ENCODE peak calls at places on chromosomes 1 and 21, in eight cellular contexts. One of them, this sample, is unnamed.

GRCh38 chr1:10706514-10706913 is 89.9 kb downstream of the CASZ1 start:
- DNase-seq in EL: no peak
- DNase-seq in HuH-7: no peak
- DNase-seq in aorta: no peak
- DNase-seq in activated naive CD4-positive, alpha-beta T cell treated with anti-CD3 and anti-CD28 coated beads, Interleukin-2, amount 10 ng/mL, durations not matched to agents 7 days and 5 days: no peak
- DNase-seq in T follicular helper cell: no peak
- DNase-seq in germinal center: no peak
- DNase-seq in hypothalamus: no peak
- DNase-seq in this sample: no peak

GRCh38 chr1:193031431-193031830 is 27.7 kb downstream of the UCHL5 start:
- DNase-seq in aorta: no peak
- DNase-seq in HuH-7: no peak
- DNase-seq in EL: no peak
- DNase-seq in T follicular helper cell: no peak
- DNase-seq in activated naive CD4-positive, alpha-beta T cell treated with anti-CD3 and anti-CD28 coated beads, Interleukin-2, amount 10 ng/mL, durations not matched to agents 7 days and 5 days: no peak
- DNase-seq in hypothalamus: no peak
- DNase-seq in germinal center: no peak
- DNase-seq in this sample: peak; percentile 34

GRCh38 chr1:47818682-47819502 is 178.3 kb downstream of the TRABD2B start:
- DNase-seq in T follicular helper cell: no peak
- DNase-seq in hypothalamus: no peak
- DNase-seq in aorta: no peak
- DNase-seq in germinal center: no peak
- DNase-seq in EL: no peak
- DNase-seq in activated naive CD4-positive, alpha-beta T cell treated with anti-CD3 and anti-CD28 coated beads, Interleukin-2, amount 10 ng/mL, durations not matched to agents 7 days and 5 days: no peak
- DNase-seq in HuH-7: no peak
- DNase-seq in this sample: no peak

GRCh38 chr1:218312509-218312908 is 27.4 kb downstream of the RRP15 start:
- DNase-seq in activated naive CD4-positive, alpha-beta T cell treated with anti-CD3 and anti-CD28 coated beads, Interleukin-2, amount 10 ng/mL, durations not matched to agents 7 days and 5 days: no peak
- DNase-seq in germinal center: no peak
- DNase-seq in HuH-7: no peak
- DNase-seq in aorta: no peak
- DNase-seq in EL: peak; percentile 56
- DNase-seq in T follicular helper cell: no peak
- DNase-seq in hypothalamus: no peak
- DNase-seq in this sample: no peak

GRCh38 chr21:42120056-42120903 is 49.2 kb downstream of the UMODL1 start:
- DNase-seq in hypothalamus: no peak
- DNase-seq in aorta: peak; percentile 45
- DNase-seq in EL: no peak
- DNase-seq in activated naive CD4-positive, alpha-beta T cell treated with anti-CD3 and anti-CD28 coated beads, Interleukin-2, amount 10 ng/mL, durations not matched to agents 7 days and 5 days: no peak
- DNase-seq in T follicular helper cell: no peak
- DNase-seq in HuH-7: peak; percentile 53
- DNase-seq in germinal center: peak; percentile 58
- DNase-seq in this sample: peak; percentile 58

GRCh38 chr1:248853668-248854375 is 5.1 kb downstream of the ZNF692 start:
- DNase-seq in EL: no peak
- DNase-seq in HuH-7: no peak
- DNase-seq in aorta: no peak
- DNase-seq in activated naive CD4-positive, alpha-beta T cell treated with anti-CD3 and anti-CD28 coated beads, Interleukin-2, amount 10 ng/mL, durations not matched to agents 7 days and 5 days: peak; percentile 32
- DNase-seq in T follicular helper cell: no peak
- DNase-seq in germinal center: no peak
- DNase-seq in hypothalamus: no peak
- DNase-seq in this sample: no peak

GRCh38 chr1:31798433-31799195 is 17.2 kb downstream of the SPOCD1 start:
- DNase-seq in germinal center: no peak
- DNase-seq in HuH-7: no peak
- DNase-seq in T follicular helper cell: no peak
- DNase-seq in aorta: peak; percentile 73
- DNase-seq in EL: peak; percentile 95
- DNase-seq in activated naive CD4-positive, alpha-beta T cell treated with anti-CD3 and anti-CD28 coated beads, Interleukin-2, amount 10 ng/mL, durations not matched to agents 7 days and 5 days: no peak
- DNase-seq in hypothalamus: no peak
- DNase-seq in this sample: peak; percentile 96

GRCh38 chr1:161088587-161089110 is 709 bp downstream of the NECTIN4 start:
- DNase-seq in EL: peak; percentile 57
- DNase-seq in aorta: no peak
- DNase-seq in germinal center: no peak
- DNase-seq in activated naive CD4-positive, alpha-beta T cell treated with anti-CD3 and anti-CD28 coated beads, Interleukin-2, amount 10 ng/mL, durations not matched to agents 7 days and 5 days: no peak
- DNase-seq in T follicular helper cell: no peak
- DNase-seq in HuH-7: no peak
- DNase-seq in hypothalamus: no peak
- DNase-seq in this sample: peak; percentile 67

GRCh38 chr21:38479641-38480515 is 18.4 kb downstream of the ERG start:
- DNase-seq in activated naive CD4-positive, alpha-beta T cell treated with anti-CD3 and anti-CD28 coated beads, Interleukin-2, amount 10 ng/mL, durations not matched to agents 7 days and 5 days: no peak
- DNase-seq in EL: no peak
- DNase-seq in T follicular helper cell: no peak
- DNase-seq in hypothalamus: no peak
- DNase-seq in aorta: no peak
- DNase-seq in germinal center: no peak
- DNase-seq in HuH-7: no peak
- DNase-seq in this sample: no peak

GRCh38 chr1:92817137-92817697 is 14.6 kb upstream of the RPL5 start:
- DNase-seq in HuH-7: peak; percentile 51
- DNase-seq in T follicular helper cell: no peak
- DNase-seq in EL: no peak
- DNase-seq in activated naive CD4-positive, alpha-beta T cell treated with anti-CD3 and anti-CD28 coated beads, Interleukin-2, amount 10 ng/mL, durations not matched to agents 7 days and 5 days: no peak
- DNase-seq in hypothalamus: no peak
- DNase-seq in aorta: no peak
- DNase-seq in germinal center: no peak
- DNase-seq in this sample: no peak

GRCh38 chr1:160607051-160608032 is 28.0 kb upstream of the CD84 start:
- DNase-seq in activated naive CD4-positive, alpha-beta T cell treated with anti-CD3 and anti-CD28 coated beads, Interleukin-2, amount 10 ng/mL, durations not matched to agents 7 days and 5 days: peak; percentile 76
- DNase-seq in HuH-7: peak; percentile 44
- DNase-seq in T follicular helper cell: peak; percentile 54
- DNase-seq in EL: peak; percentile 68
- DNase-seq in germinal center: peak; percentile 61
- DNase-seq in hypothalamus: no peak
- DNase-seq in aorta: no peak
- DNase-seq in this sample: peak; percentile 78

GRCh38 chr1:221788466-221788865 is 46.6 kb upstream of the DUSP10 start:
- DNase-seq in aorta: no peak
- DNase-seq in T follicular helper cell: no peak
- DNase-seq in hypothalamus: no peak
- DNase-seq in HuH-7: no peak
- DNase-seq in germinal center: no peak
- DNase-seq in EL: no peak
- DNase-seq in activated naive CD4-positive, alpha-beta T cell treated with anti-CD3 and anti-CD28 coated beads, Interleukin-2, amount 10 ng/mL, durations not matched to agents 7 days and 5 days: no peak
- DNase-seq in this sample: no peak

GRCh38 chr1:163307479-163308171 is 14.1 kb upstream of the NUF2 start:
- DNase-seq in HuH-7: no peak
- DNase-seq in hypothalamus: no peak
- DNase-seq in aorta: no peak
- DNase-seq in activated naive CD4-positive, alpha-beta T cell treated with anti-CD3 and anti-CD28 coated beads, Interleukin-2, amount 10 ng/mL, durations not matched to agents 7 days and 5 days: no peak
- DNase-seq in T follicular helper cell: no peak
- DNase-seq in EL: peak; percentile 89
- DNase-seq in germinal center: no peak
- DNase-seq in this sample: peak; percentile 90

GRCh38 chr1:83999316-83999819 is 436 bp upstream of the TTLL7 start:
- DNase-seq in T follicular helper cell: no peak
- DNase-seq in hypothalamus: peak; percentile 75
- DNase-seq in aorta: peak; percentile 84
- DNase-seq in HuH-7: peak; percentile 66
- DNase-seq in activated naive CD4-positive, alpha-beta T cell treated with anti-CD3 and anti-CD28 coated beads, Interleukin-2, amount 10 ng/mL, durations not matched to agents 7 days and 5 days: no peak
- DNase-seq in germinal center: peak; percentile 42
- DNase-seq in EL: peak; percentile 82
- DNase-seq in this sample: peak; percentile 36

GRCh38 chr1:224067621-224068457 is 46.1 kb upstream of the FBXO28 start:
- DNase-seq in aorta: no peak
- DNase-seq in EL: peak; percentile 70
- DNase-seq in HuH-7: no peak
- DNase-seq in germinal center: no peak
- DNase-seq in T follicular helper cell: no peak
- DNase-seq in activated naive CD4-positive, alpha-beta T cell treated with anti-CD3 and anti-CD28 coated beads, Interleukin-2, amount 10 ng/mL, durations not matched to agents 7 days and 5 days: no peak
- DNase-seq in hypothalamus: no peak
- DNase-seq in this sample: peak; percentile 93

GRCh38 chr1:25168193-25169071 is 63.9 kb downstream of the SYF2 start:
- DNase-seq in hypothalamus: no peak
- DNase-seq in aorta: no peak
- DNase-seq in HuH-7: peak; percentile 54
- DNase-seq in activated naive CD4-positive, alpha-beta T cell treated with anti-CD3 and anti-CD28 coated beads, Interleukin-2, amount 10 ng/mL, durations not matched to agents 7 days and 5 days: no peak
- DNase-seq in germinal center: no peak
- DNase-seq in EL: no peak
- DNase-seq in T follicular helper cell: no peak
- DNase-seq in this sample: peak; percentile 48

GRCh38 chr1:18282851-18283600 is 175.4 kb downstream of the IGSF21 start:
- DNase-seq in germinal center: no peak
- DNase-seq in T follicular helper cell: no peak
- DNase-seq in activated naive CD4-positive, alpha-beta T cell treated with anti-CD3 and anti-CD28 coated beads, Interleukin-2, amount 10 ng/mL, durations not matched to agents 7 days and 5 days: no peak
- DNase-seq in hypothalamus: no peak
- DNase-seq in aorta: no peak
- DNase-seq in EL: no peak
- DNase-seq in HuH-7: no peak
- DNase-seq in this sample: no peak

GRCh38 chr1:245678866-245679411 is 524.2 kb downstream of the KIF26B start:
- DNase-seq in T follicular helper cell: no peak
- DNase-seq in activated naive CD4-positive, alpha-beta T cell treated with anti-CD3 and anti-CD28 coated beads, Interleukin-2, amount 10 ng/mL, durations not matched to agents 7 days and 5 days: no peak
- DNase-seq in EL: no peak
- DNase-seq in germinal center: no peak
- DNase-seq in aorta: no peak
- DNase-seq in hypothalamus: no peak
- DNase-seq in HuH-7: no peak
- DNase-seq in this sample: no peak